ENCODE peak calls at places on chromosomes 1 and 21, in four cellular contexts. One of them, this sample, is unnamed. For H3K36me3 and H3K27me3, the result is how much of the 10 kb centered on the place peaks cover.

GRCh38 chr1:38929476-38929875 is 12.2 kb downstream of the RHBDL2 start:
- DNase-seq in DND-41: no peak
- DNase-seq in SJSA1: no peak
- DNase-seq in CD8-positive, alpha-beta memory T cell: no peak
- DNase-seq in this sample: no peak

GRCh38 chr1:11272544-11272841 is 505 bp upstream of the UBIAD1 start:
- DNase-seq in SJSA1: no peak
- DNase-seq in DND-41: no peak
- DNase-seq in CD8-positive, alpha-beta memory T cell: no peak
- DNase-seq in this sample: no peak

GRCh38 chr1:224435318-224435763 is 744 bp upstream of the WDR26 start:
- DNase-seq in DND-41: no peak
- DNase-seq in SJSA1: no peak
- DNase-seq in CD8-positive, alpha-beta memory T cell: peak
- DNase-seq in this sample: no peak

GRCh38 chr1:161420763-161421455 is 53.2 kb upstream of the CFAP126 start:
- DNase-seq in CD8-positive, alpha-beta memory T cell: no peak
- DNase-seq in DND-41: no peak
- DNase-seq in SJSA1: no peak
- DNase-seq in this sample: no peak

GRCh38 chr1:98385691-98386090 is 275.8 kb upstream of the SNX7 start:
- DNase-seq in SJSA1: no peak
- DNase-seq in CD8-positive, alpha-beta memory T cell: no peak
- DNase-seq in DND-41: no peak
- DNase-seq in this sample: no peak

GRCh38 chr1:11802616-11802972 is 3.2 kb downstream of the MTHFR start:
- DNase-seq in DND-41: no peak
- DNase-seq in CD8-positive, alpha-beta memory T cell: no peak
- DNase-seq in SJSA1: no peak
- DNase-seq in this sample: no peak

GRCh38 chr1:33014464-33015170 is 22.1 kb downstream of the AK2 start:
- DNase-seq in CD8-positive, alpha-beta memory T cell: no peak
- DNase-seq in SJSA1: no peak
- DNase-seq in DND-41: no peak
- DNase-seq in this sample: no peak

GRCh38 chr1:119674835-119675289 is 26.8 kb upstream of the ZNF697 start:
- DNase-seq in DND-41: no peak
- DNase-seq in SJSA1: peak
- DNase-seq in CD8-positive, alpha-beta memory T cell: peak
- DNase-seq in this sample: no peak

GRCh38 chr1:246809473-246809872 is 85.3 kb downstream of the SCCPDH start:
- DNase-seq in DND-41: no peak
- DNase-seq in CD8-positive, alpha-beta memory T cell: no peak
- DNase-seq in SJSA1: peak
- DNase-seq in this sample: no peak

GRCh38 chr1:112803906-112804762 is 89.0 kb upstream of the PPM1J start:
- DNase-seq in CD8-positive, alpha-beta memory T cell: peak
- DNase-seq in DND-41: peak
- DNase-seq in SJSA1: peak
- DNase-seq in this sample: peak

GRCh38 chr1:92909321-92909720 is 51.9 kb downstream of the DIPK1A start:
- DNase-seq in SJSA1: peak
- DNase-seq in CD8-positive, alpha-beta memory T cell: no peak
- DNase-seq in DND-41: no peak
- DNase-seq in this sample: no peak

GRCh38 chr1:214386747-214387146 is 105.8 kb downstream of the SMYD2 start:
- DNase-seq in DND-41: no peak
- DNase-seq in SJSA1: peak
- DNase-seq in CD8-positive, alpha-beta memory T cell: no peak
- DNase-seq in this sample: no peak

DNA sequence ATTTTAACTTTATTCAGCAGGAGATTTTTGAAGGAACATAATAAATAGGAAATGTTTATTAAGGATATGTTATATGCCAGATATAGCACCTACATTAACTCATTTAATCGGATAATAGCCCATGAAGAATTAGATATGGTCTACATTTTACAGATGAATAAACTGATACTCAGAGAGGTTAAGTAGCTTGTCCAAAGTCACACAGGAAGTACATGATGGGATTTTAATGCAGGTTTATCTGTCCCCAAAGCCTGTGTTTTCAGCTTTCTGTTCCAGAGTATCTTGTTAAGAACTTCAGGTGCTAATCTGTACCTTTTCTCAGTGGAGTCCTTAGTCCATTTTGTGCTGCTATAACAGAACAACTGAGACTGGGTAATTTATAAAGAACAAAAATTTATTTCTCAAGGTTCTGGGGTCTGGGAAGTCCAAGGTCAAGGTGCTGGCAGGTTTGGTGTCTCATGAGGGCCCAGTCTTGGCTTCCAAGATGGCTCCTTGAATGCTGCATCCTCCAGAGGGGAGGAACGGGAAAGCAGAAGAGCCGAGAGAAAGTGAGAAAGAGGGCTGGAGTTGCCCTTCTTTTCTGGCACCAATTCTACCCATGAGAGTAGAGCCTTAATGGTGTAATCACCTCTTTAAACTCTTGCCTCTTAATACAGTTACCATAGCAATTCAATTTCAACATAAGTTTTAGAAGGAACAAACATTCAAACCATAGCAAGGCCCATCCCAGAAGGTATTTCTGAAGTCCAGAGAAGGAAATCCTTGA is 17.3 kb downstream of the C1orf21 start:
- DNase-seq in CD8-positive, alpha-beta memory T cell: no peak
- DNase-seq in SJSA1: no peak
- DNase-seq in DND-41: no peak
- DNase-seq in this sample: no peak
- H3K36me3 ChIP-seq in CD8-positive, alpha-beta memory T cell: under half
- H3K36me3 ChIP-seq in SJSA1: under half
- H3K36me3 ChIP-seq in DND-41: under half
- H3K36me3 ChIP-seq in this sample: under half

DNA sequence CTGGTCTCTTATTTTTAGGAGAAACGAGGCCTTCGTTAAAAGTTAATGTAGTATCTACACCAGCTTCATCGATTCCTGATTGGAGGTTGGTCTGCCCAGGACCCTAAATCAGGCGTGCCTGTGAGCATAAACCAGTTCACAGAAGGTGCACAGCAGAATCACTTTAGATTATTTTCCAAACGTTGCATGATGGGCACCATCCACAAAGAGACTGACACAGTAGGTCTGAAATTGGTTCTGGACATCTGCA is 256 bp upstream of the TARBP1 start:
- DNase-seq in SJSA1: no peak
- DNase-seq in DND-41: no peak
- DNase-seq in CD8-positive, alpha-beta memory T cell: no peak
- DNase-seq in this sample: no peak
- H3K27ac ChIP-seq in SJSA1: no peak
- H3K27ac ChIP-seq in DND-41: peak
- H3K27ac ChIP-seq in CD8-positive, alpha-beta memory T cell: peak
- H3K27ac ChIP-seq in this sample: peak

DNA sequence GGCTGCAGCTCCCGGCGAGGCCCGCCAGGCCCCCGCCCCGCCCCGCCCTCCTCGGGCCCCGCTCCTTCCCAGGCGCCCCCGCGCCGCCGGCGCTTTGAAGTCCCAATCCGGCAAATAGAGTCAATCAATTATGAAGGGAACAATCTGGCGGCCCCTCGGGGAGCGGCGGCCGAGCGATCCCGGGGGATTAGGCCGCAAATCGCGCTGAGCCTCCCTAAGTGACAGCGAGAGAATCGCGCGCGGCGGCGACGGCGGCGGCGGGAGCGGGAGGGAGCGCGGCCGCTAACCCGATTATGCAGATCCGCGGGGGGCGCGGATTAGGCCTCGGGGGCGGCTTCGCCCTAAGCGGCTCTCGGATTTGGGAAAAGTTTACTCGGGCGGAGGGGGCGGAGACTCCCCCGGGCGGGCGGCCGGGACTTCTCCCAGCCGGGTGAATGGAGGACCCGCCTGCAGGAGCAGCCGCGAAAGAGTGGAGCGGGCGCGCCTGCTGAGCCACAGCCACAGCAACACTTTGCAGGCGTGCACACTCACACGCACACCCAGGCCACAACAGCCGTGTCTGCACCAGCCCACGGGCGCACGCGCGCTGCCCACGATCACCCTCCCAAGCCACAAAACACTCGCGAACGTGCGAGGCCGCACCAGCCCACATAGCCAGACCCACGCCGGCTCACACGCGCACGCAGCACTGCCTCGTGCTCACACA is 23.0 kb upstream of the DMBX1 start:
- DNase-seq in CD8-positive, alpha-beta memory T cell: no peak
- DNase-seq in DND-41: peak
- DNase-seq in SJSA1: no peak
- DNase-seq in this sample: no peak
- H3K27me3 ChIP-seq in CD8-positive, alpha-beta memory T cell: under half
- H3K27me3 ChIP-seq in DND-41: half or more
- H3K27me3 ChIP-seq in SJSA1: under half
- H3K27me3 ChIP-seq in this sample: under half

GRCh38 chr1:199194862-199195261 is 556.0 kb downstream of the PTPRC start:
- DNase-seq in CD8-positive, alpha-beta memory T cell: no peak
- DNase-seq in SJSA1: no peak
- DNase-seq in DND-41: no peak
- DNase-seq in this sample: no peak
- H3K36me3 ChIP-seq in CD8-positive, alpha-beta memory T cell: under half
- H3K36me3 ChIP-seq in SJSA1: under half
- H3K36me3 ChIP-seq in DND-41: under half
- H3K36me3 ChIP-seq in this sample: under half

DNA sequence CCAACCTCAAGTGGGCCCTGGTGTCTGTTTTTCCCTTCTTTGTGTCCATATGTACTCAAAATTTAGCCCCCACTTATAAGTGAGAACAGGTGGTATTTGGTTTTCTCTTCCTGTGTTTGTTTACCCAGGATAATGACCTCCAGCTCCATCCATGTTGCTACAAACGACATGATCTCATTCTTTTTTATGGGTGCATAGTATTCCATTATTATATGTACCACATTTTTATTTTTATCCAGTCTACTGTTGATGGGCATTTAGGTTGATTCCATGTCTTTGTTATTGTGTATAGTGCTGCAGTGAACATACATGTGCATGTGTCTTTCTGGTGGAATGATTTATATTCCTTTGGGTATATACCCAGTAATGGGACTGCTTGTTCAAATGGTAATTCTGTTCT is 27.6 kb downstream of the FCRL3 start:
- DNase-seq in CD8-positive, alpha-beta memory T cell: no peak
- DNase-seq in DND-41: no peak
- DNase-seq in SJSA1: no peak
- DNase-seq in this sample: no peak
- H3K27ac ChIP-seq in CD8-positive, alpha-beta memory T cell: no peak
- H3K27ac ChIP-seq in DND-41: no peak
- H3K27ac ChIP-seq in SJSA1: no peak
- H3K27ac ChIP-seq in this sample: no peak

GRCh38 chr1:996851-997727 is 2.8 kb downstream of the HES4 start:
- DNase-seq in CD8-positive, alpha-beta memory T cell: no peak
- DNase-seq in SJSA1: no peak
- DNase-seq in DND-41: no peak
- DNase-seq in this sample: no peak
- H3K27me3 ChIP-seq in CD8-positive, alpha-beta memory T cell: under half
- H3K27me3 ChIP-seq in SJSA1: under half
- H3K27me3 ChIP-seq in DND-41: under half
- H3K27me3 ChIP-seq in this sample: under half

GRCh38 chr21:33799378-33800090 is 116.1 kb downstream of the ATP5PO start:
- DNase-seq in CD8-positive, alpha-beta memory T cell: no peak
- DNase-seq in DND-41: no peak
- DNase-seq in SJSA1: no peak
- DNase-seq in this sample: no peak
- H3K36me3 ChIP-seq in CD8-positive, alpha-beta memory T cell: under half
- H3K36me3 ChIP-seq in DND-41: under half
- H3K36me3 ChIP-seq in SJSA1: under half
- H3K36me3 ChIP-seq in this sample: under half

GRCh38 chr1:234926252-234926573 is 202.4 kb downstream of the TOMM20 start:
- DNase-seq in SJSA1: no peak
- DNase-seq in DND-41: no peak
- DNase-seq in CD8-positive, alpha-beta memory T cell: no peak
- DNase-seq in this sample: no peak
- H3K27ac ChIP-seq in SJSA1: peak
- H3K27ac ChIP-seq in DND-41: peak
- H3K27ac ChIP-seq in CD8-positive, alpha-beta memory T cell: no peak
- H3K27ac ChIP-seq in this sample: no peak

GRCh38 chr21:37230632-37231246 is 36.4 kb downstream of the VPS26C start:
- DNase-seq in SJSA1: no peak
- DNase-seq in DND-41: no peak
- DNase-seq in CD8-positive, alpha-beta memory T cell: no peak
- DNase-seq in this sample: no peak
- H3K27me3 ChIP-seq in SJSA1: under half
- H3K27me3 ChIP-seq in DND-41: under half
- H3K27me3 ChIP-seq in CD8-positive, alpha-beta memory T cell: under half
- H3K27me3 ChIP-seq in this sample: under half

This sample was measured in CD8-positive, alpha-beta T cell.